ENCODE peak calls at places on chromosomes 13 and 19, in seven cellular contexts. N, U, W, M, Q, Y and G are unnamed samples.

GRCh38 chr19:21143846-21144245 is 2.0 kb downstream of the ZNF431 start:
- DNase-seq in U (peak; percentile 51), N (no peak), M (no peak), Q (no peak), Y (no peak), W (no peak), G (no peak)

GRCh38 chr19:43152217-43152616 is 34.1 kb downstream of the PSG5 start:
- DNase-seq in W (no peak), Y (no peak), Q (no peak), N (no peak), M (peak; percentile 14), U (peak; percentile 24), G (no peak)

GRCh38 chr19:40119380-40119779 is 28.6 kb upstream of the ZNF780A start:
- DNase-seq in Q (no peak), M (no peak), U (no peak), N (no peak), Y (no peak), W (no peak), G (no peak)

GRCh38 chr13:73138276-73138950 is 79.6 kb downstream of the KLF5 start:
- DNase-seq in N (no peak), M (peak; percentile 20), U (peak; percentile 39), Q (no peak), Y (no peak), W (no peak), G (peak; percentile 10)

GRCh38 chr19:16654151-16654550 is 5.8 kb downstream of the SMIM7 start:
- DNase-seq in Y (peak; percentile 35), N (no peak), Q (no peak), M (no peak), U (peak; percentile 17), W (no peak), G (no peak)

GRCh38 chr19:39430675-39431593 is 4.8 kb downstream of the RPS16 start:
- DNase-seq in U (peak; percentile 98), Q (no peak), M (peak; percentile 87), W (no peak), Y (peak; percentile 84), N (peak; percentile 61), G (no peak)

GRCh38 chr13:29436291-29436690 is 159.2 kb downstream of the SLC7A1 start:
- DNase-seq in U (peak; percentile 91), Q (no peak), M (no peak), Y (no peak), N (no peak), W (no peak), G (no peak)

GRCh38 chr13:59444210-59444857 is 719.4 kb downstream of the DIAPH3 start:
- DNase-seq in W (no peak), Q (no peak), U (no peak), Y (no peak), N (no peak), M (no peak), G (no peak)

GRCh38 chr13:42190529-42190928 is 81.4 kb upstream of the AKAP11 start:
- DNase-seq in U (no peak), Q (no peak), M (no peak), Y (no peak), W (no peak), N (no peak), G (no peak)

GRCh38 chr19:29677001-29677781 is 11.9 kb downstream of the PLEKHF1 start:
- DNase-seq in W (no peak), Y (no peak), Q (peak; percentile 19), N (no peak), U (no peak), M (no peak), G (no peak)

GRCh38 chr19:10269333-10270179 is 1.4 kb upstream of the ICAM1 start:
- DNase-seq in W (peak; percentile 86), M (peak; percentile 90), U (peak; percentile 78), Y (peak; percentile 86), N (peak; percentile 94), Q (peak; percentile 86), G (peak; percentile 89)

GRCh38 chr19:49669511-49669910 is 3.8 kb downstream of the BCL2L12 start:
- DNase-seq in Q (no peak), N (no peak), U (no peak), W (no peak), Y (no peak), M (no peak), G (no peak)

GRCh38 chr13:25807562-25807961 is 244.3 kb downstream of the SHISA2 start:
- DNase-seq in U (no peak), M (no peak), W (no peak), Y (no peak), N (no peak), Q (no peak), G (no peak)

GRCh38 chr19:54481326-54481930 is 8.3 kb upstream of the CDC42EP5 start:
- DNase-seq in Q (peak; percentile 72), W (no peak), U (peak; percentile 59), M (peak; percentile 62), N (no peak), Y (peak; percentile 85), G (peak; percentile 81)

GRCh38 chr13:114145722-114146121 is 13.3 kb upstream of the RASA3 start:
- DNase-seq in U (no peak), N (no peak), Y (no peak), W (no peak), M (no peak), Q (no peak), G (no peak)

GRCh38 chr13:28320884-28321574 is 173.9 kb downstream of the FLT1 start:
- DNase-seq in Y (no peak), M (no peak), Q (no peak), N (no peak), U (no peak), W (no peak), G (no peak)

GRCh38 chr19:19645233-19645870 is 1.9 kb upstream of the GMIP start:
- DNase-seq in Y (no peak), N (no peak), W (no peak), M (no peak), U (no peak), Q (no peak), G (no peak)

GRCh38 chr19:58261968-58262921 is 16.5 kb upstream of the ZNF8 start:
- DNase-seq in M (no peak), Q (no peak), W (no peak), U (no peak), N (no peak), Y (no peak), G (no peak)

GRCh38 chr13:58340895-58341294 is 709.4 kb downstream of the PCDH17 start:
- DNase-seq in W (no peak), M (no peak), N (no peak), U (no peak), Y (no peak), Q (no peak), G (no peak)

GRCh38 chr13:58343081-58343480 is 711.5 kb downstream of the PCDH17 start:
- DNase-seq in Q (no peak), W (no peak), N (no peak), U (no peak), M (no peak), Y (no peak), G (no peak)

DNA sequence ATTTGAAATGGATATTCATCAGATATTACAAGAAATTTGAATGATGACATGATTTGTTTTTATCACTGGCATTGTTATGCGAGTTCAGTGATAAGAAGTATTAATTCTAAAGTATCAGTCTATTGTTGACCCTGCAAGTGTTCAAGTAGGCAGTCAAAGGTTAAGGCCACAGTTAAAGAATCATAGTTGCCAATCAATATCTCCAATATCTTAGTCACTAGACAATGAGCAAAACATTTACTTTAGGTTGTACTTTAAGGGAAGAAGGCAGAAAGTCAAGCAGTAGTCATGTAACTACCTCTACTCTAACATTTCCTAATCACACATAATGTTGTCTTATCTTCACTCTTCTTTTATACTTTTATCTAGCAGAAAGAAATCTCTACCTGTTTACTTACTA is 709.8 kb downstream of the PCDH17 start:
- DNase-seq in M (no peak), U (no peak), W (no peak), Q (no peak), N (no peak), Y (no peak), G (no peak)
- TF ChIP-seq CTCF in M (no peak), U (no peak), W (no peak), Q (no peak), N (no peak), Y (no peak), G (no peak)

DNA sequence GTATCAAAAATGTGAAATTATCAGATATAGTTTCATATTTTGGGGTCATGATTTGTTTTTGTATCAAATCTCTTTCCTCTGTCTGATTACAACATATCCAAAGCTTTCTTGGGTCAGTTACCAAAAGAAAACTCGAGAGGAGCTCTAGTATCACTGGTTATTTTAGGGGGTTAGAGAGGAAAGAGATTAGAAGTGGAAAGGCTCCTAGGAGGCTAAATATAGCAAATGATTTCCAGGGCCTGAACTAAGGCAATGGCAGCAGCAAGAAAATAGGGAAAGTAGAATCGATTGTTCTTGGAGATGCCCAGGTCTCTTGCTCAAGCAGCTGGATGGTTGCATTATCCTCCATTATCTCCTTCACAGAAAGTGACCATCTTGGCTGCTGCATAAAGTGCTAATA is 72.9 kb downstream of the NHLRC3 start:
- DNase-seq in U (no peak), M (no peak), Q (no peak), Y (no peak), W (no peak), N (no peak), G (no peak)
- TF ChIP-seq CTCF in U (no peak), M (no peak), Q (no peak), Y (no peak), W (no peak), N (no peak), G (no peak)

GRCh38 chr13:32791545-32792172 is 205.4 kb downstream of the PDS5B start:
- DNase-seq in U (no peak), N (no peak), Q (no peak), M (no peak), W (no peak), Y (no peak), G (no peak)
- TF ChIP-seq CTCF in U (no peak), N (no peak), Q (no peak), M (no peak), W (no peak), Y (no peak), G (no peak)

GRCh38 chr19:1219786-1220451 is 14.3 kb downstream of the STK11 start:
- DNase-seq in N (peak; percentile 57), Q (no peak), U (no peak), M (no peak), W (no peak), Y (no peak), G (no peak)

GRCh38 chr19:1221141-1221903 is 15.7 kb downstream of the STK11 start:
- DNase-seq in N (peak; percentile 88), Q (peak; percentile 84), W (peak; percentile 81), M (no peak), Y (no peak), U (no peak), G (peak; percentile 67)

GRCh38 chr19:1218751-1219567 is 13.4 kb downstream of the STK11 start:
- DNase-seq in N (peak; percentile 55), W (no peak), M (no peak), Y (no peak), U (no peak), Q (peak; percentile 15), G (no peak)

GRCh38 chr19:1221904-1222255 is 15.9 kb downstream of the CBARP start:
- DNase-seq in N (no peak), Y (no peak), M (no peak), W (no peak), U (no peak), Q (no peak), G (no peak)

DNA sequence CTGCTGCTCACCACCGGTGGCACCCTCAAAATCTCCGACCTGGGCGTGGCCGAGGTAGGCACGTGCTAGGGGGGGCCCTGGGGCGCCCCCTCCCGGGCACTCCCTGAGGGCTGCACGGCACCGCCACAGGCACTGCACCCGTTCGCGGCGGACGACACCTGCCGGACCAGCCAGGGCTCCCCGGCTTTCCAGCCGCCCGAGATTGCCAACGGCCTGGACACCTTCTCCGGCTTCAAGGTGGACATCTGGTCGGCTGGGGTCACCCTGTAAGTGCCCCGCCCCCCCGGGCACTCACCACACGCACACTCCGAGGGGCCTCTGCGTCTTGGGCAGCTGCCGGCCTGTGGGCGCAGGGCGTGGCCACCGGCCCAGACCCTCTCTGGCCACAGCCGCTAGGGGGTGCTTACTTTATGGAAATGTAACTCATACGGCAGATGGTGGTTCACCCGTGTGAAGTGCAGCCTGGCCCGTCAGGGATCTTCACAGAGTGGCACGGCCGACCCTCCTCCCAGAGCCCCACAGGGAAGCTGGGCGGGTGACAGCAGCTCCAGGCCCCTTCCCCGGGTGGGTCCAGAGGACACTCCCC is 15.0 kb downstream of the STK11 start:
- DNase-seq in Q (peak; percentile 51), U (no peak), W (no peak), M (no peak), Y (no peak), N (peak; percentile 53), G (no peak)
- TF ChIP-seq CTCF in Q (no peak), U (no peak), W (no peak), M (no peak), Y (peak; percentile 31), N (peak; percentile 11), G (no peak)